ENCODE peak calls at places on chromosomes 5 and 9, in four cellular contexts. H is HepG2, C is K562, A is GM12878. I is an unnamed sample.
A peak's percentile ranks its signal among the peaks of the same experiment; 100 is the strongest.

GRCh38 chr9:134182554-134183219 is 18.3 kb upstream of the RNU6ATAC start:
- DNase-seq in H (no peak), C (no peak), A (no peak), I (no peak)

GRCh38 chr9:129523953-129524847 is 96.7 kb downstream of the C9orf50 start:
- DNase-seq in H (no peak), C (peak; percentile 58), A (no peak), I (no peak)

GRCh38 chr9:135708164-135708563 is 6.2 kb downstream of the KCNT1 start:
- DNase-seq in H (no peak), C (no peak), A (no peak), I (no peak)

GRCh38 chr9:74122661-74123060 is 374.5 kb upstream of the RORB start:
- DNase-seq in H (no peak), C (no peak), A (no peak), I (no peak)

GRCh38 chr5:35009059-35009458 is 38.7 kb downstream of the AGXT2 start:
- DNase-seq in H (no peak), C (no peak), A (no peak), I (no peak)

GRCh38 chr5:96720408-96720807 is 58.2 kb downstream of the CAST start:
- DNase-seq in H (no peak), C (no peak), A (no peak), I (peak; percentile 37)

GRCh38 chr5:131151216-131151615 is 13.8 kb downstream of the HINT1 start:
- DNase-seq in H (no peak), C (no peak), A (no peak), I (no peak)

GRCh38 chr5:80957031-80957761 is 3.0 kb upstream of the RASGRF2 start:
- DNase-seq in H (peak; percentile 90), C (no peak), A (no peak), I (peak; percentile 86)

GRCh38 chr5:127981498-127981897 is 102.1 kb upstream of the SLC12A2 start:
- DNase-seq in H (no peak), C (no peak), A (no peak), I (peak; percentile 56)

GRCh38 chr9:121125590-121125989 is 50.8 kb downstream of the CNTRL start:
- DNase-seq in H (no peak), C (no peak), A (no peak), I (no peak)

GRCh38 chr9:71822455-71822854 is 54.1 kb upstream of the CEMIP2 start:
- DNase-seq in H (no peak), C (no peak), A (no peak), I (no peak)

GRCh38 chr9:133048595-133048994 is 13.2 kb upstream of the CEL start:
- DNase-seq in H (no peak), C (peak; percentile 71), A (no peak), I (peak; percentile 46)

GRCh38 chr5:104187656-104188055 is 625.1 kb upstream of the NUDT12 start:
- DNase-seq in H (no peak), C (no peak), A (no peak), I (no peak)

GRCh38 chr9:83977196-83977595 is 2.8 kb downstream of the HNRNPK start:
- DNase-seq in H (no peak), C (no peak), A (no peak), I (no peak)

GRCh38 chr5:84680908-84681307 is 296.2 kb upstream of the EDIL3 start:
- DNase-seq in H (no peak), C (no peak), A (no peak), I (no peak)

GRCh38 chr9:104950838-104951237 is 22.9 kb upstream of the ABCA1 start:
- DNase-seq in H (no peak), C (no peak), A (no peak), I (no peak)

GRCh38 chr5:38997579-38997978 is 76.6 kb downstream of the RICTOR start:
- DNase-seq in H (no peak), C (no peak), A (no peak), I (no peak)

GRCh38 chr5:77852068-77852513 is 76.0 kb upstream of the TBCA start:
- DNase-seq in H (no peak), C (no peak), A (no peak), I (no peak)
- TF ChIP-seq EZH2 in H (peak; percentile 75), C (no peak), A (no peak), I (peak; percentile 84)

GRCh38 chr9:90198956-90199355 is 443.7 kb downstream of the DIRAS2 start:
- DNase-seq in H (no peak), C (no peak), A (no peak), I (no peak)

GRCh38 chr9:90201770-90202169 is 440.9 kb downstream of the DIRAS2 start:
- DNase-seq in H (no peak), C (no peak), A (no peak), I (no peak)

DNA sequence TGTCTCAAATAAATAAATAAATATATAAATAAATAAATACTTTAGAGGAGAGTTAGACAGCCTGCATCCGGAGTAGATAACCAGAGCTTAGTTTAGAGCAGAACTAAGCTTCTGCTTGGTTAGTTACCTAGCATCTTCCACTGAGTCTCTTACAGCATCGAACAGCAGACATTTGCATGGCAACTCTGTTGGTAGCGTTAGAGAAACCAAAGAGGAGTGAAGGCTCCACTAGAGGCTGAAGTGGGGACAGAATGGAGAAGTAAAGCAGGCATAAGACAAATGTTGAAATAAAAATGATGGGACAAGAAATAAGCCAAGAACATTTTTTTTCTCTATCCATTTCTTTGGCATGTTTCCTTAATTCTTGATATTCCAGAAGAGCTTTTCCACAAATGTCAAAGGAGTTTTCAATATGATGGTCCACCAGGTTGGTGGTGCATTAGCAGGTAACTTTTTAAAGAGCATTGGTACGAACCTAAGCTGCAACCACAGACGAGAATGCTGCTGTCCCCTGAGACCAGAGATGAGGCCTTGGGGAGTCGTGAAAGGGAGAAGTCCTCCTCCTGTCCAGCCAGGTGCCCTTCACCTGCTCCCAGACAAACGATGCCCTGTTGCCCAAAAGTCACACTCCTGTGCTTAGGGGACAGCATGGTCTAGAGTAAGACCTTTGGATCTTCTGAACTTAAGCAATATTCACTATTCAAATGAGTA is 438.3 kb downstream of the DIRAS2 start:
- DNase-seq in H (no peak), C (no peak), A (no peak), I (no peak)
- TF ChIP-seq JUNB in H (no peak), C (no peak), A (no peak), I (no peak)

DNA sequence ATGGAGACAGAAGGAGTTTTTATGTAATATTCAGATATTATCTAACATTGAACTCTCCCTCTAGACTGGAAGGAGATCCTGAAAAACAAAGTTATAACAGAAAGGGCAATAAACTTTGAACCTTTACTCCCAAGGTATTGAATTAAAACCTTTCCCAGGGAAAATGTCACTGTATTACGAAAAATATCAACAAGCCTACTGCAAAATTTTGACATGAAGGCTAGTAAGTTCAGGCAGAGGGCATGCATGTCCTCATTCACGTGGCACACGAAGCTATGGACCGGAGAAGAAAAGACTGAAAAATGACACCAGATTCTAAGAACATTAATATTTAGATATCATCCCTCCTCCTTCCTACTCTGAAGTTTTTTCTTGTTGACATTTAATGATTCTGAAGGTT is 638.8 kb downstream of the LRRC70 start:
- DNase-seq in H (no peak), C (no peak), A (no peak), I (no peak)
- TF ChIP-seq REST in H (no peak), C (no peak), A (no peak), I (no peak)

DNA sequence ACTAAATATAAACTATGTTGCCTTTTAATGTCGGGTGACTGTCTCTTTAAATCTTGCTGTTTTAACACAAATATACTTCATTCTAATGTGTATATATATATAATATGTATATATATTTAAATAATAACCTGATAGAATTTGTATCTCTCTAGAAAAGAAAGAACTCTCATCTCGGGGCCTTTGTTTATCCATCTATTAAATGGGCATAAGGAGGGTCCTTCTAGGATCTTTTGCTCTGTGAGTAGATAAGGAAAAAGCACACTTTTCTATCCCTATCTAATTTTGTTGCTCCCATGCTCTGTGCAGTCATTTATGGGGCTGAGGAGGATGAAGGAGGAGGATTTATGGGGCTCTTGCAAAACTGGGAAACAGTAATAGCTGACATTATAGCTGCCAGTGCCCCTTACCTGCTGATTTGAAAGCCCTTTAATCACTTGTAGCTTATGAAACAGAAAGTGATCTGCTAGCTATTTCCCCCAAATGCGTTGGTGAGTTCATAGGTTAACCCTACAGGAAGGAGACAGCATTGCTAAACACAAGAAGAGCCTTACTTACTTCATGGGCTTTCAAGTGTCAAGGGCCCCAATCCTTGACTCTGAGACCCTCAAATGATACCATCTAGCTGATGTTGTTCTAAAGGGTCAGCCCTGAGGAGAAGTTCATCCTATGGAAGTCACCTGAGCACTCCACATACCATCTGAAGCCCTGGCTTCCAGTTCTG is 5.8 kb upstream of the PPARGC1B start:
- DNase-seq in H (no peak), C (no peak), A (peak; percentile 43), I (no peak)
- TF ChIP-seq EZH2 in H (no peak), C (no peak), A (no peak), I (no peak)

I was measured in GM23338.